ENCODE peak calls at places on chromosome 1, in five cellular contexts. T, H, D, V and F are unnamed samples.

GRCh38 chr1:31238986-31239613 is 587 bp downstream of the NKAIN1 start:
- DNase-seq in T (no peak), H (peak; percentile 22), D (no peak), V (no peak), F (no peak)

GRCh38 chr1:183267646-183268431 is 81.8 kb downstream of the LAMC2 start:
- DNase-seq in T (peak; percentile 99), H (peak; percentile 98), D (no peak), V (no peak), F (no peak)

GRCh38 chr1:226400519-226401406 is 7.1 kb downstream of the PARP1 start:
- DNase-seq in T (no peak), H (no peak), D (no peak), V (no peak), F (no peak)

GRCh38 chr1:205597691-205598314 is 34.0 kb downstream of the ELK4 start:
- DNase-seq in T (peak; percentile 66), H (peak; percentile 21), D (no peak), V (no peak), F (no peak)

GRCh38 chr1:22282281-22282970 is 139.5 kb upstream of the WNT4 start:
- DNase-seq in T (no peak), H (no peak), D (no peak), V (no peak), F (no peak)

GRCh38 chr1:107926436-107927080 is 38.4 kb downstream of the VAV3 start:
- DNase-seq in T (no peak), H (peak; percentile 13), D (no peak), V (no peak), F (no peak)

GRCh38 chr1:168227620-168228019 is 1.8 kb downstream of the SFT2D2 start:
- DNase-seq in T (no peak), H (peak; percentile 68), D (no peak), V (no peak), F (no peak)

GRCh38 chr1:246219508-246220030 is 287.5 kb downstream of the SMYD3 start:
- DNase-seq in T (no peak), H (peak; percentile 58), D (peak; percentile 92), V (no peak), F (no peak)

GRCh38 chr1:70779571-70779970 is 268.0 kb downstream of the PTGER3 start:
- DNase-seq in T (peak; percentile 19), H (peak; percentile 47), D (no peak), V (no peak), F (no peak)

GRCh38 chr1:160639652-160640051 is 7.2 kb downstream of the SLAMF1 start:
- DNase-seq in T (no peak), H (no peak), D (no peak), V (peak; percentile 39), F (no peak)

GRCh38 chr1:93665015-93665414 is 16.6 kb downstream of the BCAR3 start:
- DNase-seq in T (no peak), H (peak; percentile 60), D (no peak), V (no peak), F (no peak)

GRCh38 chr1:93659805-93660479 is 21.7 kb downstream of the BCAR3 start:
- DNase-seq in T (peak; percentile 61), H (peak; percentile 35), D (no peak), V (no peak), F (no peak)

GRCh38 chr1:93662481-93663190 is 19.0 kb downstream of the BCAR3 start:
- DNase-seq in T (peak; percentile 38), H (peak; percentile 79), D (no peak), V (no peak), F (peak; percentile 63)

GRCh38 chr1:93661829-93662474 is 19.7 kb downstream of the BCAR3 start:
- DNase-seq in T (peak; percentile 89), H (peak; percentile 89), D (no peak), V (no peak), F (no peak)

DNA sequence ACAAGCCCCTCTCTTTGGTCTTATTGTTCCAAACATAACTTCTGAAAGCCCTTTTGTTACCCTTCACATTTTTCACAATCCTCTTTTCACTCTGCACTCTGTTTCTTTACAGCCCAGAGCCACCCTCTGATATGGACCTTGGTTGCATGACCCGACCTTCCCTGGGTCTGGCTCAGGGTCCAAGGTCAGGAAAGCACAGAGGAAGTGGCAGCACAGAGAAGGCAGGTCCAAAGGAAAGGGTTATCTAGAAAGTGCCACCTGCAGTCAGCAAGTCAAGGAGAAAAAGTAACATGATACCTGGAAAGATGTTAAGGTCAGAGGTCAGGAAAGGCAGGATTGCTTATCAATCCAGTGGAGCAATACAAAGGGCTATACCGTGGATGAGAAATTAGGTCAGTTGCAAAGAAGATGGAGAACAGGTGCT is 18.4 kb downstream of the BCAR3 start:
- DNase-seq in T (no peak), H (no peak), D (no peak), V (no peak), F (peak; percentile 59)
- H3K27ac ChIP-seq in T (peak overlapping the region; percentile 83), H (no peak overlapping the region), D (no peak overlapping the region), V (no peak overlapping the region), F (peak overlapping the region; percentile 63)

DNA sequence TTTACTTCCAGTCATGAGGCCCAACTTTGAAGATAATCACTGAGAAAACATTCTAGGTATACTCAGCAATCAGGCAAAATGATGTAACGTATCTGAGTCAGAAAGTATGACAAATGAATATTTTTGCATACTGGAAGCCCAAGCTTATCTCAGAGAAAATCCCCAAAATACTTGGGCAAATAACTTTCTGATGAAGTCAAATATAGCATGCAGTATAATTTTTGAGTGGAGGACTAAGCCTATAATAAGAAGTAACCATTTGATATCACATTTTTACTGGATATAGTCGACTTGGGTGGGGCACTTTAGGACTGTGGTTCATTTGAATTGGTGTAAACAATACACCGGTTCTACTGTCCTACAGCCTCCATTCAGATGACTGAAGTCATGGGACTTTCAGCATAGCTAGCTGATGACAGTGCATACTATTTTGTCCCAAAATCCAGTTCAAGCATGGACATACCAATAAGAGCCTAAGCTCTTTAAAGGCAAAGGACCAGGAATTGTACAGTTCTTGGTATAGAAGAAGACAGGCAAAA is 2.3 kb upstream of the GADD45A start:
- DNase-seq in T (peak; percentile 94), H (peak; percentile 96), D (no peak), V (no peak), F (no peak)
- H3K4me3 ChIP-seq in T (no peak overlapping the region), H (no peak overlapping the region), D (no peak overlapping the region), V (no peak overlapping the region), F (no peak overlapping the region)

GRCh38 chr1:16173447-16174260 is 17.8 kb upstream of the EPHA2 start:
- DNase-seq in T (peak; percentile 50), H (peak; percentile 88), D (no peak), V (peak; percentile 80), F (peak; percentile 96)

GRCh38 chr1:16175610-16176553 is 20.0 kb upstream of the EPHA2 start:
- DNase-seq in T (peak; percentile 91), H (peak; percentile 92), D (no peak), V (peak; percentile 94), F (peak; percentile 76)

GRCh38 chr1:16172964-16173446 is 17.1 kb upstream of the EPHA2 start:
- DNase-seq in T (peak; percentile 45), H (peak; percentile 86), D (no peak), V (no peak), F (peak; percentile 94)

GRCh38 chr1:16174886-16175598 is 19.2 kb upstream of the EPHA2 start:
- DNase-seq in T (no peak), H (no peak), D (no peak), V (no peak), F (no peak)

GRCh38 chr1:16174261-16174871 is 18.5 kb upstream of the EPHA2 start:
- DNase-seq in T (no peak), H (no peak), D (no peak), V (no peak), F (no peak)
- H3K4me1 ChIP-seq in T (peaks cover 41% of the 10 kb centered on the region), H (peaks cover 47% of the 10 kb centered on the region), D (no peaks in the 10 kb centered on the region), V (peaks cover 67% of the 10 kb centered on the region), F (peaks cover 5% of the 10 kb centered on the region)

GRCh38 chr1:209877109-209877764 is 49.5 kb downstream of the UTP25 start:
- DNase-seq in T (no peak), H (no peak), D (no peak), V (no peak), F (no peak)

GRCh38 chr1:209873067-209873810 is 45.5 kb downstream of the UTP25 start:
- DNase-seq in T (peak; percentile 27), H (peak; percentile 76), D (no peak), V (no peak), F (peak; percentile 33)

GRCh38 chr1:209879539-209879938 is 51.8 kb downstream of the UTP25 start:
- DNase-seq in T (no peak), H (peak; percentile 58), D (no peak), V (no peak), F (no peak)

GRCh38 chr1:209875510-209875909 is 47.7 kb downstream of the UTP25 start:
- DNase-seq in T (peak; percentile 67), H (peak; percentile 70), D (no peak), V (no peak), F (peak; percentile 32)

GRCh38 chr1:209876091-209876800 is 48.5 kb downstream of the UTP25 start:
- DNase-seq in T (no peak), H (peak; percentile 49), D (no peak), V (no peak), F (no peak)
- H3K27ac ChIP-seq in T (no peak overlapping the region), H (no peak overlapping the region), D (no peak overlapping the region), V (no peak overlapping the region), F (no peak overlapping the region)

GRCh38 chr1:20070357-20070756 is 363 bp downstream of the PLA2G5 start:
- DNase-seq in T (no peak), H (no peak), D (no peak), V (no peak), F (no peak)
- H3K4me3 ChIP-seq in T (no peak overlapping the region), H (peak overlapping the region; percentile 60), D (no peak overlapping the region), V (no peak overlapping the region), F (no peak overlapping the region)

GRCh38 chr1:9246841-9247785 is 12.5 kb downstream of the H6PD start:
- DNase-seq in T (no peak), H (no peak), D (no peak), V (no peak), F (no peak)
- H3K4me1 ChIP-seq in T (peaks cover 15% of the 10 kb centered on the region), H (no peaks in the 10 kb centered on the region), D (no peaks in the 10 kb centered on the region), V (peaks cover 83% of the 10 kb centered on the region), F (peaks cover 14% of the 10 kb centered on the region)

GRCh38 chr1:150543500-150544143 is 5.6 kb upstream of the ADAMTSL4 start:
- DNase-seq in T (no peak), H (no peak), D (no peak), V (no peak), F (no peak)
- H3K27ac ChIP-seq in T (no peak overlapping the region), H (no peak overlapping the region), D (no peak overlapping the region), V (no peak overlapping the region), F (peak overlapping the region; percentile 27)

DNA sequence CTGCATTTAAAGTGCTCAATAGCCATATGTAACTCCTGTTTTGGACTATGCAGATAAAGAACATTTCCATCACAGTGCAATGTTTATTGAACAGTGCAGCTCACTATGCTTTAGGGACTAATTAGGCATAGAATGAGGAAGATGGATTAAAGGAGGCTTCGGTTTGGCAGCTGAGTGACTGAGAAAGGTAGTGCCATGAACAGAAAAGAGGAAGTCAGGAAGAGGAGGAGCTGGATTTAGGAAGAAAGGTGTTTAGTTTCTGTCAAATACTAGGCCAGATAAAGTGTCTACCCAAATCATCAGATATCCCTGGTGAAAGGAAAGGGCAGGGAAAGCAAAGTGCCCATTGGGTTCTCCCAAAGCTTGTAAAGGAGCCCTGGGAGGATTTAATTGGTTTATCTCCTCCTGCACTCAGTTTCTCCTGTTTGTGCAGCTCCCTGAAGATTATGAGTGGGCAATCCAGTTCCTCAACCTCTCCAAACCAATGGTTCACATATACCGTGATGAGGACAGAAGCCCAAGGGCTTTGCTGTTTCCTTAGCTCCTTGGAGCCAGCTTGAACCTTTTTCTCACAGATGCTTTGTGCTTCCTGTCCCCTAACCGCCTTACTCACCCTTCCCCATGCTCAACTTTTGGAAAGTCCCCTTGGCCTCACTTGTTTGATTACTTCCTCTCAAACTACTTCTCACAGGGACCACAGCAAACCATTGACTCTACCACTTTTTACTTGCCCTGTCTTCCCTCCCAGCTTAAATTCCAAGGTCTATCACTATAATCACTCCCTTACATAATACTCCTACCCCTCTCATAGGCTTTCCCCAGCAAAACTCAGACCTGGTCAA is 3.5 kb upstream of the RAP1A start:
- DNase-seq in T (peak; percentile 32), H (no peak), D (peak; percentile 60), V (no peak), F (no peak)
- H3K4me3 ChIP-seq in T (no peak overlapping the region), H (no peak overlapping the region), D (no peak overlapping the region), V (no peak overlapping the region), F (no peak overlapping the region)